ENCODE peak calls at places on chromosomes 16 and 17, in seven cellular contexts. O is cardiac muscle cell; D is AG10803; F is CD4-positive, alpha-beta memory T cell; H is CD8-positive, alpha-beta memory T cell; E is BE2C; W is ascending aorta. Q is an unnamed sample.

GRCh38 chr16:83806721-83807120 is 1.1 kb upstream of the HSBP1 start:
- DNase-seq in O (no peak), D (no peak), F (no peak), H (no peak), E (no peak), W (no peak), Q (no peak)

GRCh38 chr17:82804442-82805191 is 35.2 kb downstream of the ZNF750 start:
- DNase-seq in O (peak; percentile 79), D (no peak), F (no peak), H (no peak), E (no peak), W (peak; percentile 83), Q (no peak)

GRCh38 chr17:855594-855993 is 73.4 kb downstream of the MRM3 start:
- DNase-seq in O (no peak), D (no peak), F (no peak), H (no peak), E (no peak), W (no peak), Q (no peak)

GRCh38 chr17:80948961-80949450 is 42.6 kb upstream of the CHMP6 start:
- DNase-seq in O (no peak), D (no peak), F (no peak), H (peak; percentile 3), E (no peak), W (peak; percentile 62), Q (no peak)

GRCh38 chr17:51703364-51704341 is 443.3 kb downstream of the UTP18 start:
- DNase-seq in O (peak; percentile 27), D (no peak), F (no peak), H (no peak), E (no peak), W (peak; percentile 70), Q (no peak)

GRCh38 chr16:66207139-66207863 is 159.2 kb upstream of the CDH5 start:
- DNase-seq in O (peak; percentile 65), D (peak; percentile 52), F (no peak), H (no peak), E (no peak), W (no peak), Q (no peak)

GRCh38 chr17:20263595-20263994 is 203.7 kb downstream of the LGALS9B start:
- DNase-seq in O (peak; percentile 34), D (peak; percentile 74), F (no peak), H (no peak), E (no peak), W (no peak), Q (no peak)

GRCh38 chr17:76427457-76428231 is 25.3 kb downstream of the UBE2O start:
- DNase-seq in O (peak; percentile 62), D (peak; percentile 72), F (no peak), H (no peak), E (no peak), W (no peak), Q (no peak)

GRCh38 chr17:6556121-6557039 is at the start of gene PITPNM3:
- DNase-seq in O (no peak), D (no peak), F (no peak), H (no peak), E (no peak), W (no peak), Q (no peak)

GRCh38 chr17:40564195-40564882 is 933 bp downstream of the CCR7 start:
- DNase-seq in O (no peak), D (no peak), F (peak; percentile 77), H (peak; percentile 79), E (no peak), W (no peak), Q (no peak)

GRCh38 chr17:47413872-47414271 is 90.1 kb downstream of the EFCAB13 start:
- DNase-seq in O (no peak), D (peak; percentile 6), F (no peak), H (no peak), E (no peak), W (no peak), Q (no peak)

GRCh38 chr17:16287563-16288027 is 65.7 kb downstream of the CENPV start:
- DNase-seq in O (peak; percentile 91), D (peak; percentile 70), F (peak; percentile 52), H (no peak), E (no peak), W (peak; percentile 71), Q (peak; percentile 63)

GRCh38 chr17:61007980-61008379 is 330.3 kb downstream of the BCAS3 start:
- DNase-seq in O (peak; percentile 38), D (no peak), F (no peak), H (no peak), E (no peak), W (peak; percentile 65), Q (no peak)

GRCh38 chr16:28977703-28978641 is 3.4 kb downstream of the SPNS1 start:
- DNase-seq in O (no peak), D (no peak), F (peak; percentile 60), H (no peak), E (no peak), W (no peak), Q (no peak)

GRCh38 chr16:71923941-71924690 is 28.8 kb downstream of the IST1 start:
- DNase-seq in O (peak; percentile 73), D (peak; percentile 67), F (no peak), H (no peak), E (no peak), W (no peak), Q (no peak)

GRCh38 chr16:5621826-5622225 is 524.2 kb upstream of the EEF2KMT start:
- DNase-seq in O (peak; percentile 0), D (no peak), F (no peak), H (no peak), E (peak; percentile 60), W (no peak), Q (no peak)

GRCh38 chr16:71263581-71263980 is 25.6 kb downstream of the CMTR2 start:
- DNase-seq in O (no peak), D (no peak), F (no peak), H (no peak), E (no peak), W (no peak), Q (no peak)

DNA sequence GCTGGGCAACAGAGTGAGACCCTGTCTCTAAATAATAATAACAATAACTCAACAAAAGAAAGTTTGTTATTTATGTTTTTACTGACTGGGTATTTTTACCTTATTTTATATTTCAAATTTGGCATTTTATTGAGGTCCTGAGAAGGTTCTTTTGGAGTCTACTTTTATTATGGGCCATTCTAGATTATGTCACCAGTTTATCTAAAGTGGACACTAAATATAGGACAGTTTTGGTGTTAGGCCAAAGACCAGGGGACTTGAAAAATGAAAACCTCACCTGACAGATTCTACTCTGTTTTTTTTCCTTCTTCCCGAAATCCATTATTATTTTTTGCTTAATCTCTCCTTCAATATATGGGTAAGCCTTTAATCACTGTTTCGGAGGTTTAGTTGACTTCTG is 8.1 kb downstream of the FTO start:
- DNase-seq in O (no peak), D (no peak), F (no peak), H (no peak), E (no peak), W (no peak), Q (no peak)
- H3K4me3 ChIP-seq in O (no peak overlapping the region), D (no peak overlapping the region), F (no peak overlapping the region), H (no peak overlapping the region), E (no peak overlapping the region), W (no peak overlapping the region), Q (no peak overlapping the region)

GRCh38 chr17:63822537-63822936 is 4.7 kb upstream of the PSMC5 start:
- DNase-seq in O (no peak), D (no peak), F (no peak), H (no peak), E (no peak), W (no peak), Q (no peak)
- H3K4me3 ChIP-seq in O (no peak overlapping the region), D (no peak overlapping the region), F (no peak overlapping the region), H (no peak overlapping the region), E (no peak overlapping the region), W (no peak overlapping the region), Q (no peak overlapping the region)

GRCh38 chr17:49845210-49845782 is 2.6 kb downstream of the TAC4 start:
- DNase-seq in O (peak; percentile 29), D (no peak), F (no peak), H (peak; percentile 14), E (no peak), W (peak; percentile 70), Q (no peak)

GRCh38 chr17:49843774-49844350 is 4.0 kb downstream of the TAC4 start:
- DNase-seq in O (no peak), D (no peak), F (no peak), H (peak; percentile 53), E (no peak), W (no peak), Q (no peak)

GRCh38 chr17:49842846-49843245 is 5.0 kb downstream of the TAC4 start:
- DNase-seq in O (no peak), D (no peak), F (no peak), H (no peak), E (no peak), W (no peak), Q (no peak)

GRCh38 chr17:49836111-49837030 is 11.5 kb downstream of the TAC4 start:
- DNase-seq in O (peak; percentile 85), D (peak; percentile 78), F (no peak), H (no peak), E (no peak), W (peak; percentile 89), Q (no peak)

DNA sequence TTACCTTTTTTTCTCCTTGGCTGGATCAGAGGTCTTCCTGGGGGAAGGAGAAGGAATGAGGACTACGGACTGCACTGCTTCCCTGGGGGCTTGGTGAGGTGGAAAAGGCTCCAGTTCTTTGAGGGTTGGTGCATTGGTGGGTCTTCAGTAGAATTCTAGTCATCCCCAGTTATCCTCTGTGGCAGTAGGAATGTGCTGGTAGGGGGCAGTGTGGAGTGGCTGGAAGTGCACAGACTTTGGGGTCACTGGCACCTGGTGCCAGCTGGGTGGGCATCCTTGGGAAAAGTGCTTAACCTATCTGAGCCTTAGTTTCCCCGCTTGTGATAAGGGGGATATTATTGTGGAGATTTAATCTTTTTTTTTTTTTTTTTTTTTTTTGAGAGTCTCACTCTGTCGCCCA is 6.3 kb downstream of the TAC4 start:
- DNase-seq in O (no peak), D (no peak), F (no peak), H (peak; percentile 39), E (no peak), W (no peak), Q (no peak)
- H3K4me3 ChIP-seq in O (no peak overlapping the region), D (no peak overlapping the region), F (no peak overlapping the region), H (no peak overlapping the region), E (no peak overlapping the region), W (no peak overlapping the region), Q (no peak overlapping the region)

GRCh38 chr17:2397247-2398171 is 3.4 kb downstream of the MNT start:
- DNase-seq in O (no peak), D (no peak), F (no peak), H (no peak), E (no peak), W (no peak), Q (no peak)

GRCh38 chr17:2395258-2396170 is 5.3 kb downstream of the MNT start:
- DNase-seq in O (peak; percentile 27), D (peak; percentile 57), F (peak; percentile 35), H (peak; percentile 34), E (peak; percentile 33), W (no peak), Q (no peak)

GRCh38 chr17:2394775-2395191 is 6.1 kb downstream of the MNT start:
- DNase-seq in O (no peak), D (no peak), F (peak; percentile 38), H (no peak), E (no peak), W (no peak), Q (no peak)

GRCh38 chr17:2396568-2397246 is 4.2 kb downstream of the MNT start:
- DNase-seq in O (peak; percentile 99), D (peak; percentile 97), F (peak; percentile 54), H (peak; percentile 57), E (peak; percentile 92), W (peak; percentile 98), Q (no peak)

DNA sequence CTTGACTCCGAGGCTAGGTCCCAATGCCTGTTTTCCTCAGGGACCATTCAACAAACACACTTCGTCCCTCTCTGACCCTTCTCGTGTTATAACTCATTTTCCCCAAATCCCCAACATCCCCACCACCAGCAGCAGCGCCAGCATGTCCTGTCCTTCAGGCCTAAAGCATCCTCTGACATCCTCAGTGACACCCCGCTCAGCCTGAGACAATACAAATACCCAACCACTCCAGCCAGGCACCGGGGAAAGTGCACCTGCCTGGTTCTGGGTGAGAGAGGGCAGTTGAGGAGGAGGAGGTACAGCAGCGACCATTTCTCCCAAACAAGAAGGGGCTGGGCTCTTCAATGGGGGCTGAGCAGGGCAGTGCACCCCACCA is 4.7 kb downstream of the MNT start:
- DNase-seq in O (no peak), D (no peak), F (peak; percentile 7), H (no peak), E (no peak), W (no peak), Q (no peak)
- H3K4me3 ChIP-seq in O (peak overlapping the region; percentile 17), D (peak overlapping the region; percentile 62), F (no peak overlapping the region), H (no peak overlapping the region), E (peak overlapping the region; percentile 34), W (peak overlapping the region; percentile 58), Q (no peak overlapping the region)

Q was measured in Jurkat, Clone E6-1.